ENCODE peak calls at places on chromosomes 11 and 22, in four cellular contexts. I is lower lobe of right lung, Y is fibroblast of villous mesenchyme, X is endodermal cell. Z is an unnamed sample.

GRCh38 chr11:118763038-118763437 is 27.9 kb downstream of the DDX6 start:
- DNase-seq in Y (peak), I (no peak), X (no peak), Z (no peak)

GRCh38 chr11:122038543-122038942 is 77.5 kb downstream of the BLID start:
- DNase-seq in X (no peak), I (no peak), Y (peak), Z (peak)

GRCh38 chr11:102476812-102477211 is 24.2 kb upstream of the TMEM123 start:
- DNase-seq in I (no peak), X (no peak), Y (no peak), Z (no peak)

GRCh38 chr11:255176-255575 is 18.4 kb downstream of the PSMD13 start:
- DNase-seq in X (no peak), I (no peak), Y (peak), Z (peak)

GRCh38 chr22:31229402-31230140 is 17.5 kb downstream of the LIMK2 start:
- DNase-seq in Y (peak), I (no peak), X (no peak), Z (peak)

GRCh38 chr11:2689551-2690260 is 10.1 kb downstream of the KCNQ1OT1 start:
- DNase-seq in X (peak), Y (no peak), I (no peak), Z (no peak)

GRCh38 chr11:6646631-6647281 is 8.9 kb downstream of the DCHS1 start:
- DNase-seq in Y (peak), X (peak), I (no peak), Z (peak)

GRCh38 chr11:1469911-1470680 is 16.5 kb downstream of the MOB2 start:
- DNase-seq in Y (no peak), X (no peak), I (peak), Z (no peak)

GRCh38 chr11:86218125-86219081 is 26.1 kb upstream of the EED start:
- DNase-seq in X (peak), I (peak), Y (peak), Z (peak)

GRCh38 chr22:19290400-19291217 is 910 bp downstream of the CLTCL1 start:
- DNase-seq in Y (peak), I (no peak), X (peak), Z (no peak)

GRCh38 chr11:92035488-92035887 is 189.1 kb upstream of the FAT3 start:
- DNase-seq in I (no peak), X (no peak), Y (no peak), Z (no peak)

GRCh38 chr11:21411114-21411513 is 741.7 kb downstream of the NELL1 start:
- DNase-seq in Y (no peak), X (no peak), I (no peak), Z (no peak)

GRCh38 chr11:12249590-12250260 is 127.6 kb upstream of the PARVA start:
- DNase-seq in Y (no peak), I (no peak), X (no peak), Z (no peak)

GRCh38 chr11:28442113-28442512 is 333.9 kb downstream of the METTL15 start:
- DNase-seq in X (no peak), I (no peak), Y (peak), Z (peak)

GRCh38 chr11:133941546-133941945 is 15.2 kb downstream of the IGSF9B start:
- DNase-seq in X (no peak), Y (no peak), I (no peak), Z (no peak)

GRCh38 chr11:107218123-107219084 is 200.1 kb upstream of the GUCY1A2 start:
- DNase-seq in X (no peak), Y (no peak), I (no peak), Z (no peak)

DNA sequence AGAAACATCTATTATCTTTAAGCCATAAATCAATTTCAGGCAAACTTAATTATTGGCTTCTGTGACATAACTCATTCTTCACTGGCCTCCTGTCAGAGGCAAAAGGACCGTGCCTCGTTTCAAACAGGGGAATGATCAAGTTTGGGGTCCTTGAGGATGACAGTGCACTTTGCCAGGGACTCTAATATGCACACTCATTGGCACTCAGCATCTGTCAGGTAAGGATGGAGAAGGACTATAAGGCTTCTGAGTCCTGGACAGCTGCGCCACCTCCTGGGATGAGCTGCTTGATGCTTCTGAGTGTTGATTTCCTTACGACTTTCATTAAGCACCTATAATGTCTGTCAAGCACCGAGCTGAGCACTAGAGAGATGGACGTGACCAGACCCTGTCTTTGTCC is 20.2 kb downstream of the BPIFC start:
- DNase-seq in X (peak), Y (peak), I (no peak), Z (no peak)
- TF ChIP-seq CTCF in X (peak), Y (no peak), I (no peak), Z (peak)

DNA sequence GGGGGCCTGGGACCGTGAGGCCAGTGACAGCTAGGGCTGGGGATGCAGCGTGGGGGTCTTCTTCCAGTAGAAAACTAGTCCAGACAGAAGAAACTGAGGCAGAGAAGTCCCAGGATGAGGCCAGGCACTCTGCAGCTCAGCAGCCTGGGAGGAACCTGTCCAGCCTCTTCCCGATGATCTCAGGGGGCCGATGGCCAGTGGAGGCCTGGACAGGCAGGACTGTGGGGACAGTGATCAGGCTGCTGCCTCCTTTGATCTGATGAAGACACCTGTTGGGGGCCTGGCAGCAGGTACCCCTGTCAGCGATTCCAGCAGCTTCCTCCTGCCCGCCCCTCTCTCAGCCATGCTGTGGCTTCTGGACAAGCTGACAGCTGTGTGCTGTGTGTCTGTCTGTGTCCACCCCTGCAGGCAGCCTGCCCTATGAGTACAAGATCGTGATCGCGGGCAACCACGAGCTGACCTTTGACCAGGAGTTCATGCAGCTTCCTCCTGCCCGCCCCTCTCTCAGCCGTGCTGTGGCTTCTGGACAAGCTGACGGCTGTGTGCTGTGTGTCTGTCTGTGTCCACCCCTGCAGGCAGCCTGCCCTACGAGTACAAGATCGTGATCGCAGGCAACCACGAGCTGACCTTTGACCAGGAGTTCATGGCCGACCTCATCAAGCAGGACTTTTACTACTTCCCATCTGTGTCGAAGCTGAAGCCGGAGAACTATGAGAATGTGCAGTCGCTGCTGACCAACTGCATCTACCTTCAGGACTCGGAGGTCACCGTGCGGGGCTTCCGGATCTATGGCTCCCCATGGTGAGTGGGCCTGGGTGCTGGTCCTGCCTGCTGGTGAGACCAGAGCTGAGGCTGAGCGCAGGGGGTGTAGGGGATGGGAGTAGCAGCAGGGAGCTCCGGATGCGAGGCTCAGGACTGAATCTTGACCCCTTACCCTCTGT is 62.6 kb downstream of the MPPED1 start:
- DNase-seq in I (no peak), X (no peak), Y (no peak), Z (no peak)
- H3K4me3 ChIP-seq in I (no peak), X (no peak), Y (no peak), Z (no peak)

GRCh38 chr22:45907378-45907777 is 69.6 kb downstream of the WNT7B start:
- DNase-seq in X (no peak), I (no peak), Y (no peak), Z (no peak)

GRCh38 chr22:45906946-45907345 is 70.0 kb downstream of the WNT7B start:
- DNase-seq in I (no peak), X (no peak), Y (no peak), Z (no peak)

GRCh38 chr22:45905326-45905923 is 71.5 kb downstream of the WNT7B start:
- DNase-seq in X (no peak), Y (no peak), I (no peak), Z (no peak)

GRCh38 chr22:45907996-45908395 is 69.0 kb downstream of the WNT7B start:
- DNase-seq in I (no peak), X (no peak), Y (no peak), Z (no peak)

DNA sequence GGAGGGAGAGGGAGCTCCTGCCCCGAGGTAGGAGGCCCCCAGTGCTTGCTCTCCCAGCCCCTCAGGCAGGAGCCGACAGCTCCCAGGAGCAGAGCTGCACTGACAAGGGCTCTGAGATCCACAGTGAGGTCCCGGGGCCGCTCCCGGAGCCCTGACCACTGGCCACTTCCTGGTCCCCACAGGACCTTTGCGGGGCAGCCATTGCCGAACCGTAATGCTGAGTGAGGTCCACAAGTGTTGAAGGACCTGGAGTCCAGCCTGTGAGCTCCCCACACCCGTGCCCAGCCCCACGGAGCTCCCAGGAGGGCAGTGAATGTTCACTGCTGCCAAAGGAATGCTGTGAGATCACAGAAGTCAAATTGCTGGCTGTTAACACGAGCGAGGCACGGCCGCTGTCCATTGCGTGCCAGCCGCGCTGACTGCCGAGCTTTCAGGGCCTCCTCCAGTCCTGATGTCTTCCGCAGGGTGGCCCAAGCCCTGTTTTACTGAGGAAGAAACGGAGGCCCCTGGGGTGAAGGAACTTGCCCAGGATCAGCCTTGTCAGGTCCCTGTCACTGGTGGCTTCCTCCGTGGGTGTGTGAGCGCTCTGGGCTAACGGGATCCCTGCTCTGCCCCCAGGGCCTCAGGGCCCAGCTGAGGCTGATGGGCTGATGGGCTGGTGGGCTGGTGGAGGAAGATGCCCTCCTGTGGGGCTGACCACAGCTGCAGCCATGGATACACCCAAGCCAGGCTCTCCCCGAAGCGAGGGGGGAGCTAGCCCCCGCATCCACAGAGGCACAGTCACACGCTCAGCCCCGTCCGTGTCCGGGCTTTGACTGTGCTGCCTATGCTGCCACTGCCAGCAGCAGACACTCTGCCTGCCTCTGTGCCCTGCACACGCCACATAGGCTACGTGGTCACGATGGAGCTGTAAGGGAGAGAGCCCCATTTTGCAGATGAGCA is 70.8 kb downstream of the WNT7B start:
- DNase-seq in X (no peak), I (no peak), Y (peak), Z (peak)
- TF ChIP-seq CTCF in X (no peak), I (no peak), Y (no peak), Z (peak)

GRCh38 chr11:131686836-131687235 is 316.4 kb downstream of the NTM start:
- DNase-seq in Y (no peak), X (peak), I (no peak), Z (no peak)

GRCh38 chr11:131683666-131684065 is 313.3 kb downstream of the NTM start:
- DNase-seq in I (no peak), X (peak), Y (no peak), Z (no peak)

GRCh38 chr11:131684111-131685060 is 314.0 kb downstream of the NTM start:
- DNase-seq in I (no peak), X (peak), Y (no peak), Z (no peak)

GRCh38 chr11:131685906-131686305 is 315.5 kb downstream of the NTM start:
- DNase-seq in X (peak), Y (no peak), I (no peak), Z (no peak)

DNA sequence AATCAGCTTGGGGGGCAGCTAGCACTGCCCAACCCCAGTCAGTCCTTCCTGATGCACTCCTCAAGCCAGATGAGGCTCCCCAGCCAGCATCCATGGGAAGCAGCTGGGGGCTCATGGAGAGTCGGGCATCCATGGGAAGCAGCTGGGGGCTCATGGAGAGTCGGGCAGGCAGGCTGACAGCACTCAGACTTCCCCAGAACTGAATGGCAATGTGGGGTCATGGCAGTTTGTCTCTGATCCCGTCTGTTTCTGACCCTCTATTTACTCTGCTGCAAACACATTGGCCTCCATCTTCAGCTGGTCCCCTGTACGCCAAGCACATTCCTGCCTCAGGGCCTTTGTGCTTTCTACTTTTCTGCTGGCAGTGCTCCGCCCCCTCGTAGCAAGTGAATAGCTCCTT is 314.8 kb downstream of the NTM start:
- DNase-seq in X (peak), Y (no peak), I (no peak), Z (no peak)
- H3K4me3 ChIP-seq in X (no peak), Y (no peak), I (no peak), Z (no peak)

GRCh38 chr11:44327730-44328691 is 18.1 kb upstream of the ALX4 start:
- DNase-seq in X (no peak), I (no peak), Y (no peak), Z (no peak)

GRCh38 chr11:44324222-44324621 is 14.3 kb upstream of the ALX4 start:
- DNase-seq in Y (no peak), I (no peak), X (no peak), Z (no peak)

GRCh38 chr11:44324787-44325525 is 15.0 kb upstream of the ALX4 start:
- DNase-seq in I (no peak), X (no peak), Y (no peak), Z (no peak)

GRCh38 chr11:44325698-44326097 is 15.8 kb upstream of the ALX4 start:
- DNase-seq in X (no peak), Y (no peak), I (no peak), Z (no peak)

DNA sequence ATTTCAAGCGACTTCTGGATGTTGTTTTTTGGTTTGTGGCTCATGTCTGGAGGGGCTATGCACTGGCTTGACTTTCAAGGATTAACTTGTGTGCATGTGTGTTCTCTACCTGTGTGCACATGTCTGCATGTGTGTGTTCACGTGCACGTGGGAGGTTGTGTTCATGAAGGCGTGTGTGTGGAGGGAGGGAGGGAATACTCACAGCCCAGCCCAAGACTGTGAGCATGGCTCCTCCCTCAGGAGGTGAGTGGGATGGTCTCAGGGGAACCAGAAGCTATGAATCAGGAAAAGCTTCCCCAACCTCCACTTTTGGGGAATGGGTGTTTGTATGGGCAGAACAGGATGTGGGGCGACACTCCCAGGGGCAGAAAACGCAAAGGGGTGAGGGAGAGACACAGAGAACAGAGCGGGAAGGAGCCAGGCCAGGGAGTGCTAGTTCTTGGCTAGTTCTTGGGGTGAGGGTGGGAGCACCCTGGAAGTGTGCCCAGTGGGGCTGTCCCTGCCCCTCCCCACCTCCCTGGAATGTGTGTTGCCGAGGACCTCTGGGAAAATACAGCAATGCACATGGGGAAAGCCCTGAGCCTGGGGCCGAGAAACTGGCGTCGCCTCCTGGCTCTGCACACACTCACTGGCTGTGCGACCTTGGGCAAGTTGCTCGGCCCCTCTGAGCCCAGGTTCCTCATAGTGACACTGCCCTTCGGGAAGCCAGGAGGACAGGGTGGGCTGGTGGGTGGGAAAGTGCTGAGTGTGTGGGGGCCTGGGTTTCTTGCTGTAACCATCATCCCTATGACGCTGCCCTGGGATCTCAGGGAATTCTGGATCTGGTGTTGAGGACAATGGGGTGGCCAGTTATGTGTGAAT is 16.9 kb upstream of the ALX4 start:
- DNase-seq in I (no peak), Y (no peak), X (no peak), Z (no peak)
- TF ChIP-seq CTCF in I (no peak), Y (peak), X (peak), Z (peak)

GRCh38 chr11:117202386-117203068 is 3.4 kb downstream of the TAGLN start:
- DNase-seq in I (no peak), X (no peak), Y (no peak), Z (no peak)

GRCh38 chr11:117201906-117202305 is 2.7 kb downstream of the TAGLN start:
- DNase-seq in I (no peak), Y (no peak), X (no peak), Z (no peak)

GRCh38 chr11:117205211-117205818 is 6.1 kb downstream of the TAGLN start:
- DNase-seq in Y (no peak), I (no peak), X (peak), Z (no peak)

GRCh38 chr11:117203069-117203407 is 3.9 kb downstream of the TAGLN start:
- DNase-seq in X (no peak), Y (no peak), I (no peak), Z (no peak)

DNA sequence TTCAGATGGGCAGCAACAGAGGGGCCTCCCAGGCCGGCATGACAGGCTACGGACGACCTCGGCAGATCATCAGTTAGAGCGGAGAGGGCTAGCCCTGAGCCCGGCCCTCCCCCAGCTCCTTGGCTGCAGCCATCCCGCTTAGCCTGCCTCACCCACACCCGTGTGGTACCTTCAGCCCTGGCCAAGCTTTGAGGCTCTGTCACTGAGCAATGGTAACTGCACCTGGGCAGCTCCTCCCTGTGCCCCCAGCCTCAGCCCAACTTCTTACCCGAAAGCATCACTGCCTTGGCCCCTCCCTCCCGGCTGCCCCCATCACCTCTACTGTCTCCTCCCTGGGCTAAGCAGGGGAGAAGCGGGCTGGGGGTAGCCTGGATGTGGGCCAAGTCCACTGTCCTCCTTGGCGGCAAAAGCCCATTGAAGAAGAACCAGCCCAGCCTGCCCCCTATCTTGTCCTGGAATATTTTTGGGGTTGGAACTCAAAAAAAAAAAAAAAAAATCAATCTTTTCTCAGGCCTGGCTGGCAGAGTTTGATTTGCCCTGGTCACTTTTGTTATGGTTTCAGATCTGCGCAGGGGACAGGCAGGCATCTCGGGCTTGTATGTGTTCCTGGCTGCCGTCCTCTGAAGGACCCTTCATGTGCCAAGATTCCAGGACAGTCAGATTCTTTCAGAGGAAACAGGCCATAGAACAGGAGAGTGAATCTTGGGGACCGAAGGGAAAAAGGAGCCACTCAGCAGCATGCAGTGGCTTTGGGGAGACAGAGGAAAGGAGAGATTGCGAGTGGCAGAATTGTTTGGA is 5.3 kb downstream of the TAGLN start:
- DNase-seq in I (no peak), X (peak), Y (no peak), Z (no peak)
- H3K4me3 ChIP-seq in I (no peak), X (no peak), Y (no peak), Z (no peak)

Z was measured in AG10803.